ENCODE peak calls at places on chromosome 13, in seven cellular contexts. P is GM12892; Z is HEK293T; U is adipocyte; O is activated naive CD4-positive, alpha-beta T cell treated with anti-CD3 and anti-CD28 coated beads, Interleukin-2, amount 10 ng/mL, durations not matched to agents 7 days and 5 days; D is choroid plexus epithelial cell; F is cardiac muscle cell. K is an unnamed sample.

GRCh38 chr13:94607939-94608338 is 6.3 kb downstream of the GPR180 start:
- DNase-seq in Z (no peak), O (no peak), U (no peak), P (no peak), F (peak), D (no peak), K (no peak)

GRCh38 chr13:40518481-40518882 is 148.0 kb downstream of the FOXO1 start:
- DNase-seq in O (peak), U (no peak), Z (no peak), P (no peak), F (no peak), D (no peak), K (no peak)

GRCh38 chr13:21237081-21237480 is 60.6 kb downstream of the MRPL57 start:
- DNase-seq in P (no peak), U (no peak), D (no peak), O (no peak), Z (no peak), F (no peak), K (no peak)

GRCh38 chr13:20247403-20247802 is 15.3 kb upstream of the GJB6 start:
- DNase-seq in Z (no peak), F (no peak), O (no peak), P (no peak), U (no peak), D (no peak), K (no peak)

GRCh38 chr13:113930711-113931637 is 42.9 kb downstream of the C13orf46 start:
- DNase-seq in D (no peak), P (peak), F (no peak), O (peak), U (no peak), Z (no peak), K (no peak)

GRCh38 chr13:79392882-79393563 is 13.0 kb downstream of the RBM26 start:
- DNase-seq in P (no peak), D (peak), O (peak), F (peak), Z (no peak), U (no peak), K (no peak)

GRCh38 chr13:20366056-20366455 is 133.9 kb upstream of the GJB6 start:
- DNase-seq in U (no peak), O (no peak), D (no peak), P (no peak), Z (no peak), F (no peak), K (no peak)

GRCh38 chr13:113420833-113421600 is 32.3 kb downstream of the ADPRHL1 start:
- DNase-seq in O (no peak), Z (no peak), P (no peak), D (no peak), F (no peak), U (no peak), K (peak)

GRCh38 chr13:76329004-76329403 is 557.2 kb downstream of the KCTD12 start:
- DNase-seq in U (no peak), D (no peak), Z (no peak), P (no peak), F (no peak), O (no peak), K (no peak)

GRCh38 chr13:31227063-31227462 is 27.3 kb downstream of the B3GLCT start:
- DNase-seq in F (no peak), U (no peak), Z (no peak), P (no peak), O (no peak), D (peak), K (no peak)

GRCh38 chr13:46176756-46177155 is 5.2 kb downstream of the LCP1 start:
- DNase-seq in D (no peak), U (no peak), O (no peak), Z (no peak), F (no peak), P (no peak), K (no peak)

GRCh38 chr13:42964681-42965305 is 27.2 kb downstream of the EPSTI1 start:
- DNase-seq in P (no peak), D (peak), O (no peak), Z (no peak), F (peak), U (peak), K (no peak)

GRCh38 chr13:39209731-39210633 is 171.7 kb downstream of the NHLRC3 start:
- DNase-seq in P (no peak), Z (no peak), O (no peak), F (peak), D (peak), U (peak), K (no peak)

GRCh38 chr13:52159159-52159982 is at the start of gene NEK3:
- DNase-seq in Z (peak), U (peak), O (peak), F (peak), P (peak), D (peak), K (peak)

GRCh38 chr13:72405441-72405840 is 322.0 kb downstream of the MZT1 start:
- DNase-seq in U (no peak), Z (no peak), O (no peak), F (no peak), P (no peak), D (no peak), K (no peak)

GRCh38 chr13:35723061-35723461 is 246.6 kb upstream of the MAB21L1 start:
- DNase-seq in P (no peak), O (no peak), D (peak), U (peak), Z (no peak), F (peak), K (no peak)

GRCh38 chr13:66689037-66689619 is 541.0 kb downstream of the PCDH9 start:
- DNase-seq in U (no peak), O (no peak), D (peak), P (no peak), F (peak), Z (no peak), K (no peak)

GRCh38 chr13:43492281-43492680 is 294.5 kb downstream of the ENOX1 start:
- DNase-seq in Z (no peak), U (no peak), F (no peak), P (no peak), O (no peak), D (no peak), K (no peak)

GRCh38 chr13:27339299-27339698 is 68.7 kb downstream of the RASL11A start:
- DNase-seq in F (peak), O (peak), P (no peak), D (peak), U (peak), Z (peak), K (no peak)

GRCh38 chr13:19052180-19052579 is 129.4 kb downstream of the TUBA3C start:
- DNase-seq in Z (no peak), P (no peak), U (no peak), F (no peak), D (no peak), O (no peak), K (no peak)

GRCh38 chr13:72875233-72875632 is 93.3 kb downstream of the PIBF1 start:
- DNase-seq in U (no peak), F (peak), Z (no peak), P (no peak), O (no peak), D (peak), K (no peak)

GRCh38 chr13:80363890-80364503 is 23.1 kb upstream of the SPRY2 start:
- DNase-seq in O (no peak), Z (peak), D (peak), F (peak), U (peak), P (no peak), K (no peak)

GRCh38 chr13:29936051-29936813 is 85.8 kb upstream of the UBL3 start:
- DNase-seq in P (no peak), D (no peak), U (no peak), O (peak), Z (no peak), F (no peak), K (no peak)

GRCh38 chr13:80199585-80200292 is 141.2 kb downstream of the SPRY2 start:
- DNase-seq in P (no peak), Z (no peak), O (no peak), U (no peak), D (no peak), F (no peak), K (no peak)

GRCh38 chr13:100650321-100650720 is 24.3 kb downstream of the TMTC4 start:
- DNase-seq in O (no peak), P (no peak), F (no peak), Z (no peak), U (no peak), D (no peak), K (no peak)

GRCh38 chr13:20616059-20616797 is 49.3 kb downstream of the IFT88 start:
- DNase-seq in U (peak), P (no peak), D (peak), O (no peak), F (peak), Z (no peak), K (no peak)

GRCh38 chr13:23876265-23876664 is 12.9 kb downstream of the MIPEP start:
- DNase-seq in F (peak), U (peak), Z (no peak), O (no peak), D (peak), P (no peak), K (no peak)

GRCh38 chr13:22077205-22077683 is 406.4 kb downstream of the FGF9 start:
- DNase-seq in P (no peak), Z (no peak), U (no peak), D (no peak), O (no peak), F (no peak), K (no peak)

GRCh38 chr13:109787135-109787954 is 962 bp upstream of the IRS2 start:
- DNase-seq in O (peak), P (no peak), D (peak), U (peak), F (peak), Z (no peak), K (no peak)

GRCh38 chr13:98242403-98242802 is 65.3 kb upstream of the RNF113B start:
- DNase-seq in F (no peak), U (no peak), O (no peak), Z (no peak), D (no peak), P (no peak), K (no peak)

GRCh38 chr13:100620792-100621191 is 32.2 kb upstream of the GGACT start:
- DNase-seq in P (no peak), F (no peak), U (no peak), Z (no peak), D (no peak), O (no peak), K (no peak)

GRCh38 chr13:29901714-29902631 is 51.6 kb upstream of the UBL3 start:
- DNase-seq in O (peak), D (peak), Z (no peak), U (peak), F (peak), P (no peak), K (no peak)

GRCh38 chr13:46389985-46390384 is 2.9 kb upstream of the RUBCNL start:
- DNase-seq in U (no peak), Z (no peak), D (no peak), F (no peak), O (peak), P (no peak), K (no peak)

GRCh38 chr13:111383591-111384440 is 63.4 kb downstream of the TEX29 start:
- DNase-seq in U (no peak), D (no peak), F (no peak), Z (no peak), O (peak), P (no peak), K (no peak)

GRCh38 chr13:105442941-105443340 is 1092.5 kb downstream of the EFNB2 start:
- DNase-seq in F (peak), D (peak), Z (no peak), U (peak), P (no peak), O (no peak), K (no peak)